ENCODE peak calls at places on chromosomes 7 and 10, in nine cellular contexts. One of them, this sample, is unnamed.

GRCh38 chr10:123757853-123758252 is 91.7 kb downstream of the GPR26 start:
- DNase-seq in heart left ventricle: no peak
- DNase-seq in caudate nucleus: no peak
- DNase-seq in M059J: no peak
- DNase-seq in uterus: no peak
- DNase-seq in fibroblast of mammary gland: no peak
- DNase-seq in cerebellar cortex: no peak
- DNase-seq in T-helper 17 cell: no peak
- DNase-seq in psoas muscle: no peak
- DNase-seq in this sample: no peak

GRCh38 chr10:79608505-79609375 is 2.0 kb upstream of the SFTPA1 start:
- DNase-seq in heart left ventricle: no peak
- DNase-seq in caudate nucleus: no peak
- DNase-seq in M059J: peak; percentile 8
- DNase-seq in uterus: peak; percentile 23
- DNase-seq in fibroblast of mammary gland: peak; percentile 31
- DNase-seq in cerebellar cortex: no peak
- DNase-seq in T-helper 17 cell: peak; percentile 30
- DNase-seq in psoas muscle: no peak
- DNase-seq in this sample: peak; percentile 50

GRCh38 chr7:68800316-68800715 is 798.0 kb upstream of the AUTS2 start:
- DNase-seq in heart left ventricle: no peak
- DNase-seq in caudate nucleus: no peak
- DNase-seq in M059J: peak; percentile 73
- DNase-seq in uterus: no peak
- DNase-seq in fibroblast of mammary gland: peak; percentile 7
- DNase-seq in cerebellar cortex: no peak
- DNase-seq in T-helper 17 cell: no peak
- DNase-seq in psoas muscle: no peak
- DNase-seq in this sample: no peak

GRCh38 chr10:36057180-36057579 is 415.1 kb upstream of the FZD8 start:
- DNase-seq in heart left ventricle: no peak
- DNase-seq in caudate nucleus: no peak
- DNase-seq in M059J: peak; percentile 17
- DNase-seq in uterus: no peak
- DNase-seq in fibroblast of mammary gland: no peak
- DNase-seq in cerebellar cortex: no peak
- DNase-seq in T-helper 17 cell: no peak
- DNase-seq in psoas muscle: no peak
- DNase-seq in this sample: no peak

GRCh38 chr10:8534089-8534488 is 479.6 kb downstream of the GATA3 start:
- DNase-seq in heart left ventricle: no peak
- DNase-seq in caudate nucleus: no peak
- DNase-seq in M059J: no peak
- DNase-seq in uterus: no peak
- DNase-seq in fibroblast of mammary gland: no peak
- DNase-seq in cerebellar cortex: no peak
- DNase-seq in T-helper 17 cell: no peak
- DNase-seq in psoas muscle: no peak
- DNase-seq in this sample: no peak

GRCh38 chr10:49076741-49077521 is 38.4 kb downstream of the VSTM4 start:
- DNase-seq in heart left ventricle: no peak
- DNase-seq in caudate nucleus: no peak
- DNase-seq in M059J: no peak
- DNase-seq in uterus: no peak
- DNase-seq in fibroblast of mammary gland: no peak
- DNase-seq in cerebellar cortex: no peak
- DNase-seq in T-helper 17 cell: no peak
- DNase-seq in psoas muscle: no peak
- DNase-seq in this sample: no peak

GRCh38 chr7:74214816-74215630 is 5.2 kb downstream of the LAT2 start:
- DNase-seq in heart left ventricle: no peak
- DNase-seq in caudate nucleus: no peak
- DNase-seq in M059J: no peak
- DNase-seq in uterus: no peak
- DNase-seq in fibroblast of mammary gland: no peak
- DNase-seq in cerebellar cortex: no peak
- DNase-seq in T-helper 17 cell: no peak
- DNase-seq in psoas muscle: no peak
- DNase-seq in this sample: no peak

GRCh38 chr7:92448185-92448747 is 984 bp downstream of the GATAD1 start:
- DNase-seq in heart left ventricle: no peak
- DNase-seq in caudate nucleus: no peak
- DNase-seq in M059J: peak; percentile 71
- DNase-seq in uterus: peak; percentile 30
- DNase-seq in fibroblast of mammary gland: peak; percentile 62
- DNase-seq in cerebellar cortex: peak; percentile 66
- DNase-seq in T-helper 17 cell: peak; percentile 40
- DNase-seq in psoas muscle: peak; percentile 52
- DNase-seq in this sample: peak; percentile 36

GRCh38 chr7:75795831-75796285 is 17.7 kb downstream of the CCL24 start:
- DNase-seq in heart left ventricle: no peak
- DNase-seq in caudate nucleus: no peak
- DNase-seq in M059J: no peak
- DNase-seq in uterus: peak; percentile 29
- DNase-seq in fibroblast of mammary gland: no peak
- DNase-seq in cerebellar cortex: no peak
- DNase-seq in T-helper 17 cell: no peak
- DNase-seq in psoas muscle: peak; percentile 81
- DNase-seq in this sample: no peak

GRCh38 chr7:11427686-11428273 is 404.2 kb downstream of the THSD7A start:
- DNase-seq in heart left ventricle: no peak
- DNase-seq in caudate nucleus: no peak
- DNase-seq in M059J: peak; percentile 70
- DNase-seq in uterus: no peak
- DNase-seq in fibroblast of mammary gland: peak; percentile 76
- DNase-seq in cerebellar cortex: peak; percentile 59
- DNase-seq in T-helper 17 cell: no peak
- DNase-seq in psoas muscle: no peak
- DNase-seq in this sample: peak; percentile 27